ENCODE peak calls at places on chromosomes 6 and 20, in six cellular contexts. Y is mesenchymal stem cell, M is neuronal stem cell, S is trophoblast cell, I is H1, D is IMR-90. C is an unnamed sample.
A peak's percentile ranks its signal among the peaks of the same experiment; 100 is the strongest.

GRCh38 chr20:61430228-61430624 is 178.2 kb downstream of the CDH4 start:
- DNase-seq in M (no peak), I (no peak), S (no peak), D (no peak), Y (no peak), C (no peak)

GRCh38 chr20:36808317-36809257 is 35.0 kb upstream of the DSN1 start:
- DNase-seq in I (peak; percentile 29), D (peak; percentile 89), M (peak; percentile 39), S (peak; percentile 76), Y (peak; percentile 79), C (peak; percentile 82)

GRCh38 chr6:80143312-80143960 is 37.0 kb downstream of the BCKDHB start:
- DNase-seq in I (no peak), D (peak; percentile 85), M (no peak), S (no peak), Y (peak; percentile 58), C (no peak)

GRCh38 chr6:108560463-108561308 is at the start of gene FOXO3:
- DNase-seq in D (peak; percentile 80), I (peak; percentile 77), Y (peak; percentile 91), M (peak; percentile 89), S (peak; percentile 91), C (peak; percentile 94)

GRCh38 chr6:71333700-71334099 is 45.1 kb downstream of the OGFRL1 start:
- DNase-seq in M (no peak), Y (peak; percentile 95), S (peak; percentile 89), I (no peak), D (peak; percentile 94), C (no peak)

GRCh38 chr6:26576929-26577719 is 19.6 kb upstream of the ABT1 start:
- DNase-seq in Y (peak; percentile 74), I (peak; percentile 88), M (peak; percentile 63), D (peak; percentile 88), S (peak; percentile 59), C (peak; percentile 79)

GRCh38 chr6:73898599-73898998 is 202.6 kb downstream of the CD109 start:
- DNase-seq in Y (no peak), I (no peak), D (no peak), M (no peak), S (no peak), C (no peak)

GRCh38 chr6:142947702-142948480 is 2.9 kb upstream of the HIVEP2 start:
- DNase-seq in M (no peak), D (no peak), Y (no peak), S (no peak), I (no peak), C (no peak)

DNA sequence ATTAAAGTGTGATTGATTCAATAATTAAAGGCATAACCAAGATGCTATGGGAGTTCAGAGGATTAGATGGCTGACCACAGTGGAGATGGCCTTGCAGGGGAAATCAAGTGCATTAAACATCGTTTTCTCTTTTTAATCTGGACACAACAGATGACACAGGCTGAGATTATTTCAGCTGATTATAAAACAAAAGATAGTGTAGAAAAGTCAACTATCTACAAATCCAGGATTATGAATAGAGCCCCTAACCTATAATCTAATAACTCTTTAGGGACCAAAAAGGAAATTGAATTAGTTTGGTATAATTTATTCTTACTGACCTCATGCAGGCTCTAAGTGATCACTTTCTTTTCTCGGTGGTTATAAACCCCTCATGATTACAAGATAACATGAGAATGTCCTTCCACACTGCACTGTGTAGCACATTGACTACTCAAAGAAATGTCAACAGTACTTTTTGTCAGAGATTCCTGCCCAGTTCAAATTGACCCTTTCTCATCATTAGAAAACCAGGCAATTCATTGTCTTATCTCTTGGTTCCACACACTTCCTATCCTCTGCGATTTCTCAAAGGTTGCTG is 122.1 kb downstream of the PKHD1 start:
- DNase-seq in S (no peak), D (no peak), Y (no peak), M (no peak), I (no peak), C (no peak)
- H3K14ac ChIP-seq in S (no peak overlapping the region), D (no peak overlapping the region), Y (no peak overlapping the region), M (no peak overlapping the region), I (no peak overlapping the region), C (no peak overlapping the region)

DNA sequence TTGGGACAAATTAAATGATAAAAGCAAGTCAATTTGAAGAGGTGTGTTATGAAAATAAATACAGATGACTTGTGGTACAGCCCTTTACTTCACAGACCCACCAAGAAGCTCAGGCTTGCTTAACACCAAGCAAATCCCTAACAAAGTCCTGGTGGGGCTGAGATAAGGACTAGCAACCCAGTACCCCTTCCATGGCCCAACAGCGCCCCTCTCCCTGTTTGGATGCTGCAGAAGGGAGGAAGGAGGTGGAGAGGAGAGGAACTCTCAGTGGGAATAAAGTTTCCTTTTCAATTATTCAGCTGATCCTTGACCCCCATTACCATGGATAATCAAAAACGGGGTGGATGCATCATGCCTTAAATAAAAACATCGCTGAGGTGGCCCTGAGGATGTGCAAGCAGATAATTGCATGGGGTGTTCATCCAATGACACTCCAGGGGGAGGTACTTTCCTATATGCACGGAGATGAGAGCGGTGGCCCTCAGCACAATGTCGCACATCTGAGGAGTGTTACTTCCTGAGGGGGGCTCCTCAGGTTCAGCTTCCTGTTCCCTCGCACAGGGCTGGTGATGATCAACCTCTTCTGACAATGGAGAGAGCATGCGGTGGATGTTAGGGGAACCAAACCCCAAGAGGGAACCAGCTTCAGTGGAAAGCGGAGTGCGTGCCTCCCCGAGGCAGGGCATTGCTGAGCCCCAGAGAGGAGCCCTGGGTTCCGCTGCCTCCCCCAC is 4.4 kb upstream of the ZNF831 start:
- DNase-seq in I (no peak), Y (no peak), S (no peak), D (no peak), M (no peak), C (peak; percentile 61)
- H3K14ac ChIP-seq in I (no peak overlapping the region), Y (no peak overlapping the region), S (no peak overlapping the region), D (no peak overlapping the region), M (no peak overlapping the region), C (no peak overlapping the region)

GRCh38 chr20:11843289-11843688 is 74.4 kb upstream of the BTBD3 start:
- DNase-seq in Y (no peak), D (no peak), M (no peak), S (no peak), I (no peak), C (no peak)
- H3K14ac ChIP-seq in Y (no peak overlapping the region), D (no peak overlapping the region), M (no peak overlapping the region), S (no peak overlapping the region), I (no peak overlapping the region), C (no peak overlapping the region)

GRCh38 chr6:96286503-96286902 is 235.1 kb upstream of the UFL1 start:
- DNase-seq in I (no peak), M (no peak), Y (no peak), D (no peak), S (no peak), C (no peak)
- H3K14ac ChIP-seq in I (no peak overlapping the region), M (no peak overlapping the region), Y (no peak overlapping the region), D (no peak overlapping the region), S (no peak overlapping the region), C (no peak overlapping the region)

GRCh38 chr6:90101403-90101802 is 195.2 kb downstream of the BACH2 start:
- DNase-seq in M (no peak), S (no peak), Y (no peak), D (no peak), I (no peak), C (no peak)
- H3K14ac ChIP-seq in M (no peak overlapping the region), S (no peak overlapping the region), Y (no peak overlapping the region), D (no peak overlapping the region), I (no peak overlapping the region), C (no peak overlapping the region)

DNA sequence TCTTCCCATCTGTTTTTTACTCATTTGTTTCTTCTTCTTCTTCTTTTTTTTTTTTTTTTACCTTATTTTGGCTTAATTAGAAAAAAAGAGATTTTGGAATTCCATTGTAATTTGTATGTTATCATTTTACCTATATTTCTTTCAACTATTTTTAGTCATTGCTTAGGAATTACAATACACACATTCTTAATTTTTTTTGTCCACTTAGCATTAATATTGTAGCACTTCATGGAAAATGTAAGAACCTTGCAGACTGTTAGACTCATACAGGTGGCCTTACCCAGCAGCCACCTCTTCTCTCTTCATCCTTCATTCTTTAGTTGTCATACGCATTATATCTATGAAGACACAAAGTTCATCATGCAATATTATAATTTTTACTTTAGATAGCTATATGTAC is 5.8 kb upstream of the SLC18B1 start:
- DNase-seq in M (no peak), Y (no peak), I (no peak), S (no peak), D (no peak), C (no peak)
- H3K14ac ChIP-seq in M (no peak overlapping the region), Y (no peak overlapping the region), I (no peak overlapping the region), S (no peak overlapping the region), D (no peak overlapping the region), C (no peak overlapping the region)

GRCh38 chr20:8940311-8940710 is 128.6 kb upstream of the PLCB4 start:
- DNase-seq in S (no peak), M (no peak), D (no peak), Y (no peak), I (no peak), C (no peak)
- H3K14ac ChIP-seq in S (no peak overlapping the region), M (no peak overlapping the region), D (no peak overlapping the region), Y (no peak overlapping the region), I (no peak overlapping the region), C (no peak overlapping the region)

C was measured in H9.